ENCODE peak calls at places on chromosomes 1 and 21, in eight cellular contexts. One of them, this sample, is unnamed.

GRCh38 chr1:113903496-113904291 is 905 bp downstream of the AP4B1 start:
- DNase-seq in PC-9: no peak
- DNase-seq in A549: no peak
- DNase-seq in fibroblast of lung: no peak
- DNase-seq in neuronal stem cell: no peak
- DNase-seq in Karpas-422: peak
- DNase-seq in GM23248: peak
- DNase-seq in OCI-LY7: peak
- DNase-seq in this sample: peak

GRCh38 chr1:222877854-222878253 is 63.0 kb downstream of the DISP1 start:
- DNase-seq in PC-9: no peak
- DNase-seq in A549: no peak
- DNase-seq in fibroblast of lung: peak
- DNase-seq in neuronal stem cell: no peak
- DNase-seq in Karpas-422: no peak
- DNase-seq in GM23248: no peak
- DNase-seq in OCI-LY7: no peak
- DNase-seq in this sample: no peak

GRCh38 chr1:88061830-88062177 is 622.3 kb upstream of the PKN2 start:
- DNase-seq in PC-9: no peak
- DNase-seq in A549: no peak
- DNase-seq in fibroblast of lung: peak
- DNase-seq in neuronal stem cell: no peak
- DNase-seq in Karpas-422: no peak
- DNase-seq in GM23248: peak
- DNase-seq in OCI-LY7: no peak
- DNase-seq in this sample: no peak

GRCh38 chr1:99327357-99327756 is 63.1 kb downstream of the PLPPR4 start:
- DNase-seq in PC-9: no peak
- DNase-seq in A549: no peak
- DNase-seq in fibroblast of lung: no peak
- DNase-seq in neuronal stem cell: no peak
- DNase-seq in Karpas-422: no peak
- DNase-seq in GM23248: no peak
- DNase-seq in OCI-LY7: no peak
- DNase-seq in this sample: peak

GRCh38 chr1:25615563-25616079 is 970 bp upstream of the MAN1C1 start:
- DNase-seq in PC-9: no peak
- DNase-seq in A549: no peak
- DNase-seq in fibroblast of lung: no peak
- DNase-seq in neuronal stem cell: peak
- DNase-seq in Karpas-422: no peak
- DNase-seq in GM23248: peak
- DNase-seq in OCI-LY7: no peak
- DNase-seq in this sample: no peak

GRCh38 chr1:209150114-209150513 is 433.4 kb upstream of the CAMK1G start:
- DNase-seq in PC-9: peak
- DNase-seq in A549: no peak
- DNase-seq in fibroblast of lung: peak
- DNase-seq in neuronal stem cell: peak
- DNase-seq in Karpas-422: peak
- DNase-seq in GM23248: peak
- DNase-seq in OCI-LY7: peak
- DNase-seq in this sample: peak

GRCh38 chr21:16159971-16160350 is 430.2 kb downstream of the USP25 start:
- DNase-seq in PC-9: no peak
- DNase-seq in A549: no peak
- DNase-seq in fibroblast of lung: no peak
- DNase-seq in neuronal stem cell: no peak
- DNase-seq in Karpas-422: no peak
- DNase-seq in GM23248: no peak
- DNase-seq in OCI-LY7: no peak
- DNase-seq in this sample: no peak

GRCh38 chr1:54413295-54413694 is 7.1 kb upstream of the SSBP3 start:
- DNase-seq in PC-9: no peak
- DNase-seq in A549: no peak
- DNase-seq in fibroblast of lung: peak
- DNase-seq in neuronal stem cell: no peak
- DNase-seq in Karpas-422: no peak
- DNase-seq in GM23248: peak
- DNase-seq in OCI-LY7: peak
- DNase-seq in this sample: peak

GRCh38 chr1:57058652-57059501 is 93.1 kb upstream of the C8B start:
- DNase-seq in PC-9: no peak
- DNase-seq in A549: no peak
- DNase-seq in fibroblast of lung: no peak
- DNase-seq in neuronal stem cell: no peak
- DNase-seq in Karpas-422: no peak
- DNase-seq in GM23248: no peak
- DNase-seq in OCI-LY7: no peak
- DNase-seq in this sample: no peak

GRCh38 chr1:220887868-220888664 is 8.8 kb downstream of the HLX start:
- DNase-seq in PC-9: no peak
- DNase-seq in A549: no peak
- DNase-seq in fibroblast of lung: no peak
- DNase-seq in neuronal stem cell: no peak
- DNase-seq in Karpas-422: no peak
- DNase-seq in GM23248: peak
- DNase-seq in OCI-LY7: no peak
- DNase-seq in this sample: no peak

GRCh38 chr1:218510153-218510772 is 165.1 kb downstream of the TGFB2 start:
- DNase-seq in PC-9: no peak
- DNase-seq in A549: no peak
- DNase-seq in fibroblast of lung: no peak
- DNase-seq in neuronal stem cell: no peak
- DNase-seq in Karpas-422: no peak
- DNase-seq in GM23248: no peak
- DNase-seq in OCI-LY7: no peak
- DNase-seq in this sample: no peak

GRCh38 chr1:171794085-171794484 is 12.6 kb downstream of the METTL13 start:
- DNase-seq in PC-9: no peak
- DNase-seq in A549: no peak
- DNase-seq in fibroblast of lung: peak
- DNase-seq in neuronal stem cell: no peak
- DNase-seq in Karpas-422: no peak
- DNase-seq in GM23248: peak
- DNase-seq in OCI-LY7: no peak
- DNase-seq in this sample: peak

GRCh38 chr1:210477328-210477924 is 148.7 kb downstream of the HHAT start:
- DNase-seq in PC-9: peak
- DNase-seq in A549: no peak
- DNase-seq in fibroblast of lung: peak
- DNase-seq in neuronal stem cell: no peak
- DNase-seq in Karpas-422: peak
- DNase-seq in GM23248: no peak
- DNase-seq in OCI-LY7: no peak
- DNase-seq in this sample: peak

GRCh38 chr1:229285424-229285823 is 14.5 kb downstream of the RAB4A start:
- DNase-seq in PC-9: no peak
- DNase-seq in A549: no peak
- DNase-seq in fibroblast of lung: no peak
- DNase-seq in neuronal stem cell: no peak
- DNase-seq in Karpas-422: no peak
- DNase-seq in GM23248: no peak
- DNase-seq in OCI-LY7: no peak
- DNase-seq in this sample: no peak

GRCh38 chr21:38182370-38182985 is 74.3 kb upstream of the KCNJ15 start:
- DNase-seq in PC-9: no peak
- DNase-seq in A549: no peak
- DNase-seq in fibroblast of lung: no peak
- DNase-seq in neuronal stem cell: no peak
- DNase-seq in Karpas-422: no peak
- DNase-seq in GM23248: no peak
- DNase-seq in OCI-LY7: no peak
- DNase-seq in this sample: no peak

GRCh38 chr1:3158329-3158728 is 89.3 kb downstream of the PRDM16 start:
- DNase-seq in PC-9: no peak
- DNase-seq in A549: no peak
- DNase-seq in fibroblast of lung: no peak
- DNase-seq in neuronal stem cell: no peak
- DNase-seq in Karpas-422: no peak
- DNase-seq in GM23248: no peak
- DNase-seq in OCI-LY7: no peak
- DNase-seq in this sample: no peak

GRCh38 chr1:56551691-56552090 is 27.7 kb downstream of the PLPP3 start:
- DNase-seq in PC-9: no peak
- DNase-seq in A549: no peak
- DNase-seq in fibroblast of lung: peak
- DNase-seq in neuronal stem cell: no peak
- DNase-seq in Karpas-422: peak
- DNase-seq in GM23248: no peak
- DNase-seq in OCI-LY7: no peak
- DNase-seq in this sample: no peak

GRCh38 chr1:27448982-27449381 is 41.0 kb downstream of the WASF2 start:
- DNase-seq in PC-9: no peak
- DNase-seq in A549: no peak
- DNase-seq in fibroblast of lung: no peak
- DNase-seq in neuronal stem cell: no peak
- DNase-seq in Karpas-422: no peak
- DNase-seq in GM23248: no peak
- DNase-seq in OCI-LY7: no peak
- DNase-seq in this sample: no peak

GRCh38 chr1:233182587-233182986 is 112.9 kb downstream of the PCNX2 start:
- DNase-seq in PC-9: no peak
- DNase-seq in A549: no peak
- DNase-seq in fibroblast of lung: no peak
- DNase-seq in neuronal stem cell: no peak
- DNase-seq in Karpas-422: no peak
- DNase-seq in GM23248: no peak
- DNase-seq in OCI-LY7: no peak
- DNase-seq in this sample: no peak

GRCh38 chr1:232014941-232015340 is 388.4 kb downstream of the DISC1 start:
- DNase-seq in PC-9: no peak
- DNase-seq in A549: no peak
- DNase-seq in fibroblast of lung: no peak
- DNase-seq in neuronal stem cell: no peak
- DNase-seq in Karpas-422: no peak
- DNase-seq in GM23248: no peak
- DNase-seq in OCI-LY7: no peak
- DNase-seq in this sample: no peak

GRCh38 chr21:45913886-45914285 is 67.7 kb upstream of the COL6A1 start:
- DNase-seq in PC-9: no peak
- DNase-seq in A549: no peak
- DNase-seq in fibroblast of lung: no peak
- DNase-seq in neuronal stem cell: no peak
- DNase-seq in Karpas-422: no peak
- DNase-seq in GM23248: no peak
- DNase-seq in OCI-LY7: no peak
- DNase-seq in this sample: no peak
- H3K4me2 ChIP-seq in PC-9: no peak
- H3K4me2 ChIP-seq in A549: no peak
- H3K4me2 ChIP-seq in fibroblast of lung: no peak
- H3K4me2 ChIP-seq in neuronal stem cell: no peak
- H3K4me2 ChIP-seq in Karpas-422: no peak
- H3K4me2 ChIP-seq in GM23248: no peak
- H3K4me2 ChIP-seq in OCI-LY7: no peak
- H3K4me2 ChIP-seq in this sample: no peak

GRCh38 chr1:101004061-101004460 is 21.5 kb downstream of the DPH5 start:
- DNase-seq in PC-9: no peak
- DNase-seq in A549: no peak
- DNase-seq in fibroblast of lung: peak
- DNase-seq in neuronal stem cell: no peak
- DNase-seq in Karpas-422: no peak
- DNase-seq in GM23248: peak
- DNase-seq in OCI-LY7: no peak
- DNase-seq in this sample: peak

GRCh38 chr1:101002551-101002950 is 23.0 kb downstream of the DPH5 start:
- DNase-seq in PC-9: peak
- DNase-seq in A549: no peak
- DNase-seq in fibroblast of lung: peak
- DNase-seq in neuronal stem cell: no peak
- DNase-seq in Karpas-422: peak
- DNase-seq in GM23248: peak
- DNase-seq in OCI-LY7: peak
- DNase-seq in this sample: peak

GRCh38 chr1:101004666-101005065 is 20.9 kb downstream of the DPH5 start:
- DNase-seq in PC-9: no peak
- DNase-seq in A549: no peak
- DNase-seq in fibroblast of lung: peak
- DNase-seq in neuronal stem cell: no peak
- DNase-seq in Karpas-422: no peak
- DNase-seq in GM23248: peak
- DNase-seq in OCI-LY7: no peak
- DNase-seq in this sample: no peak

GRCh38 chr1:101005191-101005590 is 20.4 kb downstream of the DPH5 start:
- DNase-seq in PC-9: no peak
- DNase-seq in A549: no peak
- DNase-seq in fibroblast of lung: no peak
- DNase-seq in neuronal stem cell: no peak
- DNase-seq in Karpas-422: no peak
- DNase-seq in GM23248: no peak
- DNase-seq in OCI-LY7: no peak
- DNase-seq in this sample: no peak

GRCh38 chr1:101003012-101003650 is 22.5 kb downstream of the DPH5 start:
- DNase-seq in PC-9: no peak
- DNase-seq in A549: no peak
- DNase-seq in fibroblast of lung: no peak
- DNase-seq in neuronal stem cell: no peak
- DNase-seq in Karpas-422: no peak
- DNase-seq in GM23248: no peak
- DNase-seq in OCI-LY7: no peak
- DNase-seq in this sample: no peak
- H3K4me2 ChIP-seq in PC-9: peak
- H3K4me2 ChIP-seq in A549: peak
- H3K4me2 ChIP-seq in fibroblast of lung: no peak
- H3K4me2 ChIP-seq in neuronal stem cell: no peak
- H3K4me2 ChIP-seq in Karpas-422: peak
- H3K4me2 ChIP-seq in GM23248: no peak
- H3K4me2 ChIP-seq in OCI-LY7: no peak
- H3K4me2 ChIP-seq in this sample: peak

DNA sequence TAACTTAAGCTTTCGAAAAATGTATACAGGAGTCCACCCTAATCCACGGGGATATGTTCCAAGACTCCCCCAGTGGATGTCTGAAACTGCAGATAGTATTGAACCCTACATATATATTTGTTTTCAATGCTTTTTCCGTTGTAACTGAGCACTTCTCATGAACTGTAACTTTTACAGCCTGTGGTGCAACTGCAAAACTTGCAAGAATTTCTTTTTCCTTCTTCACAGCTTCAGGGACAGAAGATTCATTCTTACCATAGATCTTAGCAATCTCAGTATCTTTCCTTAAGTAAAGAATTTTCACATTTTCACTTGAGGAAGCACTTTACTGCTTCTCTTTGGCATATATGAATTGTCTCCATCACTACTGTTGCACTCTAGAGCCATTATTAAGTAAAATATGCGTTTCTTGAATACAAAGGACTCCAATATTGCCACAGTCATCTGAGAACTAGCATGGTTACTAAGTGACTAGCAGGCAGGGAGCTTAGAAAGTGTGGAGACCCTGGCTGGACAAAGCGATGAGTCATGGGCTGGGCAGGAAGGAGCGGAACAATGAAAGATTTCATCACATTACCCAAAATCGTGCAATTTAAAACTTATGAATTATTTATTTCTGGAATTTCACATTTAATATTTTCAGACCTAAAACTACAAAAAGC is 14.1 kb downstream of the DPYD start:
- DNase-seq in PC-9: peak
- DNase-seq in A549: peak
- DNase-seq in fibroblast of lung: peak
- DNase-seq in neuronal stem cell: no peak
- DNase-seq in Karpas-422: no peak
- DNase-seq in GM23248: peak
- DNase-seq in OCI-LY7: no peak
- DNase-seq in this sample: peak
- H3K4me2 ChIP-seq in PC-9: no peak
- H3K4me2 ChIP-seq in A549: peak
- H3K4me2 ChIP-seq in fibroblast of lung: no peak
- H3K4me2 ChIP-seq in neuronal stem cell: no peak
- H3K4me2 ChIP-seq in Karpas-422: no peak
- H3K4me2 ChIP-seq in GM23248: peak
- H3K4me2 ChIP-seq in OCI-LY7: no peak
- H3K4me2 ChIP-seq in this sample: peak

GRCh38 chr1:148379170-148379500 is 104.0 kb downstream of the PPIAL4G start:
- DNase-seq in PC-9: no peak
- DNase-seq in A549: no peak
- DNase-seq in fibroblast of lung: no peak
- DNase-seq in neuronal stem cell: no peak
- DNase-seq in Karpas-422: no peak
- DNase-seq in GM23248: no peak
- DNase-seq in OCI-LY7: no peak
- DNase-seq in this sample: no peak
- H3K4me2 ChIP-seq in PC-9: no peak
- H3K4me2 ChIP-seq in A549: no peak
- H3K4me2 ChIP-seq in fibroblast of lung: no peak
- H3K4me2 ChIP-seq in neuronal stem cell: peak
- H3K4me2 ChIP-seq in Karpas-422: no peak
- H3K4me2 ChIP-seq in GM23248: no peak
- H3K4me2 ChIP-seq in OCI-LY7: no peak
- H3K4me2 ChIP-seq in this sample: no peak

This sample was measured in PC-3.